ENCODE peak calls at places on chromosome 2, in six cellular contexts. One of them, this sample, is unnamed.

GRCh38 chr2:8310557-8311455 is 371.1 kb upstream of the ID2 start:
- DNase-seq in progenitor cell of endocrine pancreas: no peak
- DNase-seq in WERI-Rb-1: no peak
- DNase-seq in HCT116: no peak
- DNase-seq in glutamatergic neuron: no peak
- DNase-seq in upper lobe of right lung: peak
- DNase-seq in this sample: no peak

GRCh38 chr2:47201224-47201623 is 46.1 kb upstream of the STPG4 start:
- DNase-seq in progenitor cell of endocrine pancreas: no peak
- DNase-seq in WERI-Rb-1: no peak
- DNase-seq in HCT116: no peak
- DNase-seq in glutamatergic neuron: no peak
- DNase-seq in upper lobe of right lung: no peak
- DNase-seq in this sample: peak

GRCh38 chr2:64867253-64867996 is 121.8 kb upstream of the SLC1A4 start:
- DNase-seq in progenitor cell of endocrine pancreas: no peak
- DNase-seq in WERI-Rb-1: no peak
- DNase-seq in HCT116: no peak
- DNase-seq in glutamatergic neuron: no peak
- DNase-seq in upper lobe of right lung: no peak
- DNase-seq in this sample: no peak

GRCh38 chr2:65316072-65316471 is 88.4 kb downstream of the ACTR2 start:
- DNase-seq in progenitor cell of endocrine pancreas: no peak
- DNase-seq in WERI-Rb-1: no peak
- DNase-seq in HCT116: no peak
- DNase-seq in glutamatergic neuron: no peak
- DNase-seq in upper lobe of right lung: no peak
- DNase-seq in this sample: no peak

GRCh38 chr2:228771719-228772254 is 499.3 kb downstream of the PID1 start:
- DNase-seq in progenitor cell of endocrine pancreas: no peak
- DNase-seq in WERI-Rb-1: no peak
- DNase-seq in HCT116: no peak
- DNase-seq in glutamatergic neuron: no peak
- DNase-seq in upper lobe of right lung: no peak
- DNase-seq in this sample: peak

GRCh38 chr2:233470007-233470687 is 96.4 kb downstream of the USP40 start:
- DNase-seq in progenitor cell of endocrine pancreas: no peak
- DNase-seq in WERI-Rb-1: peak
- DNase-seq in HCT116: no peak
- DNase-seq in glutamatergic neuron: peak
- DNase-seq in upper lobe of right lung: peak
- DNase-seq in this sample: peak

GRCh38 chr2:18829976-18830375 is 240.6 kb upstream of the NT5C1B start:
- DNase-seq in progenitor cell of endocrine pancreas: no peak
- DNase-seq in WERI-Rb-1: no peak
- DNase-seq in HCT116: no peak
- DNase-seq in glutamatergic neuron: no peak
- DNase-seq in upper lobe of right lung: no peak
- DNase-seq in this sample: peak

GRCh38 chr2:159788218-159788617 is 9.8 kb downstream of the CD302 start:
- DNase-seq in progenitor cell of endocrine pancreas: no peak
- DNase-seq in WERI-Rb-1: no peak
- DNase-seq in HCT116: no peak
- DNase-seq in glutamatergic neuron: no peak
- DNase-seq in upper lobe of right lung: no peak
- DNase-seq in this sample: no peak

GRCh38 chr2:209556354-209556961 is 132.6 kb downstream of the MAP2 start:
- DNase-seq in progenitor cell of endocrine pancreas: no peak
- DNase-seq in WERI-Rb-1: peak
- DNase-seq in HCT116: peak
- DNase-seq in glutamatergic neuron: no peak
- DNase-seq in upper lobe of right lung: no peak
- DNase-seq in this sample: peak

GRCh38 chr2:10894264-10894935 is 17.3 kb upstream of the KCNF1 start:
- DNase-seq in progenitor cell of endocrine pancreas: no peak
- DNase-seq in WERI-Rb-1: peak
- DNase-seq in HCT116: no peak
- DNase-seq in glutamatergic neuron: no peak
- DNase-seq in upper lobe of right lung: no peak
- DNase-seq in this sample: no peak
- TF ChIP-seq CTCF in progenitor cell of endocrine pancreas: peak
- TF ChIP-seq CTCF in WERI-Rb-1: peak
- TF ChIP-seq CTCF in HCT116: no peak
- TF ChIP-seq CTCF in glutamatergic neuron: no peak
- TF ChIP-seq CTCF in upper lobe of right lung: no peak
- TF ChIP-seq CTCF in this sample: no peak

DNA sequence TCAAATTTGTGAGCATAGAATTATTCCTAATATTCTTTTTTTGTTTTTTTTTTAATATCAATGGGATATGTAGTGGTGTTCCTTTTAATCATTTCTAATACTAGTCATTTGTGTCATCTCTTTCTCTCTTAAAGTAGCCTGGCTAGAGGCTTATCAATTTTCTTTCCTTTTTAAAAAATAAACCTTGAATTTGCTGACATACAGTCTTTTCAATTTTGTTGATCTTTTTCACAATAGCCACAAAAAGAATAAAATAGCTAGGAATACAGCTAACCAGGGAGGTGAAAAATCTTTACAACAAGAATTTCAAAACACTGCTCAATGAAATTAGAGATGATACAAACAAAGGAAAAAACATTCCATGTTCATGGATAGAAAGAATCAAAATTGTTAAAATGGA is 192.6 kb downstream of the ARL6IP6 start:
- DNase-seq in progenitor cell of endocrine pancreas: no peak
- DNase-seq in WERI-Rb-1: no peak
- DNase-seq in HCT116: no peak
- DNase-seq in glutamatergic neuron: no peak
- DNase-seq in upper lobe of right lung: no peak
- DNase-seq in this sample: no peak
- TF ChIP-seq CTCF in progenitor cell of endocrine pancreas: no peak
- TF ChIP-seq CTCF in WERI-Rb-1: no peak
- TF ChIP-seq CTCF in HCT116: no peak
- TF ChIP-seq CTCF in glutamatergic neuron: no peak
- TF ChIP-seq CTCF in upper lobe of right lung: no peak
- TF ChIP-seq CTCF in this sample: no peak

GRCh38 chr2:44623622-44624351 is 262.0 kb downstream of the CAMKMT start:
- DNase-seq in progenitor cell of endocrine pancreas: no peak
- DNase-seq in WERI-Rb-1: no peak
- DNase-seq in HCT116: no peak
- DNase-seq in glutamatergic neuron: no peak
- DNase-seq in upper lobe of right lung: no peak
- DNase-seq in this sample: no peak
- TF ChIP-seq CTCF in progenitor cell of endocrine pancreas: peak
- TF ChIP-seq CTCF in WERI-Rb-1: no peak
- TF ChIP-seq CTCF in HCT116: no peak
- TF ChIP-seq CTCF in glutamatergic neuron: peak
- TF ChIP-seq CTCF in upper lobe of right lung: no peak
- TF ChIP-seq CTCF in this sample: peak

DNA sequence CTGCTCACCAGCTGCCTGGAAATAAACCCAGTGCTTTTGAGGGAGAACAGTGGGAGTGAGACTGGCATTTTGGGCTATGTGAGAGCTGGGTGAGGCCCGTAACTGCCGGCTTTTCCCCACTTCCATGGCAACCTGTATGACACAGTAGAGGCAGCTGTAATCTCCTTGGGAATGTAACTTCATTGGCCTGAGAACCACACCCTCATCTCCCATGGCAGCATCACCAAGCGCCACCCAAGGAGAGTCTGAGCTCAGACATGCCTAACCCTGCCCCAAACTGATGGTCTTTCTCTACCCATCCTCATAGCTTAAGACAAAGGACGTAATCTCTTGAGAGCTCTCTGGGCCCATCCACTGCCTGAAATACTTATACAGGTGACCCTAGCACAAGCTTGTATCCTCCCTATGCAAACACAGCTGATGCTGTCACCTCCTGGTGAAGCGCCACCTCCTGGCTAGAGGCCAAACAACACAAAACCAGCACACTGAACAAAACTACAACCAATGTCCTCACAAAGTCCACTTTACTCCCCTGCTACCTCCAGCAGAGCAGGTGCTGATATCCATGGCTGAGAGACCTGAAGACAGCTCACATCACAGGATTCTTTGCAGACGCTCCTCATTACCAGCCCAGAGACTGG is 763.4 kb upstream of the NRXN1 start:
- DNase-seq in progenitor cell of endocrine pancreas: no peak
- DNase-seq in WERI-Rb-1: peak
- DNase-seq in HCT116: peak
- DNase-seq in glutamatergic neuron: peak
- DNase-seq in upper lobe of right lung: no peak
- DNase-seq in this sample: peak
- TF ChIP-seq CTCF in progenitor cell of endocrine pancreas: peak
- TF ChIP-seq CTCF in WERI-Rb-1: peak
- TF ChIP-seq CTCF in HCT116: peak
- TF ChIP-seq CTCF in glutamatergic neuron: peak
- TF ChIP-seq CTCF in upper lobe of right lung: no peak
- TF ChIP-seq CTCF in this sample: no peak

GRCh38 chr2:163687213-163687612 is 48.6 kb downstream of the FIGN start:
- DNase-seq in progenitor cell of endocrine pancreas: no peak
- DNase-seq in WERI-Rb-1: no peak
- DNase-seq in HCT116: no peak
- DNase-seq in glutamatergic neuron: no peak
- DNase-seq in upper lobe of right lung: no peak
- DNase-seq in this sample: no peak

GRCh38 chr2:163681765-163682164 is 54.0 kb downstream of the FIGN start:
- DNase-seq in progenitor cell of endocrine pancreas: no peak
- DNase-seq in WERI-Rb-1: no peak
- DNase-seq in HCT116: no peak
- DNase-seq in glutamatergic neuron: no peak
- DNase-seq in upper lobe of right lung: no peak
- DNase-seq in this sample: no peak

GRCh38 chr2:163686289-163686688 is 49.5 kb downstream of the FIGN start:
- DNase-seq in progenitor cell of endocrine pancreas: no peak
- DNase-seq in WERI-Rb-1: no peak
- DNase-seq in HCT116: no peak
- DNase-seq in glutamatergic neuron: no peak
- DNase-seq in upper lobe of right lung: no peak
- DNase-seq in this sample: no peak

GRCh38 chr2:163682695-163683094 is 53.1 kb downstream of the FIGN start:
- DNase-seq in progenitor cell of endocrine pancreas: no peak
- DNase-seq in WERI-Rb-1: no peak
- DNase-seq in HCT116: no peak
- DNase-seq in glutamatergic neuron: no peak
- DNase-seq in upper lobe of right lung: no peak
- DNase-seq in this sample: peak
- TF ChIP-seq CTCF in progenitor cell of endocrine pancreas: no peak
- TF ChIP-seq CTCF in WERI-Rb-1: no peak
- TF ChIP-seq CTCF in HCT116: no peak
- TF ChIP-seq CTCF in glutamatergic neuron: peak
- TF ChIP-seq CTCF in upper lobe of right lung: peak
- TF ChIP-seq CTCF in this sample: peak

DNA sequence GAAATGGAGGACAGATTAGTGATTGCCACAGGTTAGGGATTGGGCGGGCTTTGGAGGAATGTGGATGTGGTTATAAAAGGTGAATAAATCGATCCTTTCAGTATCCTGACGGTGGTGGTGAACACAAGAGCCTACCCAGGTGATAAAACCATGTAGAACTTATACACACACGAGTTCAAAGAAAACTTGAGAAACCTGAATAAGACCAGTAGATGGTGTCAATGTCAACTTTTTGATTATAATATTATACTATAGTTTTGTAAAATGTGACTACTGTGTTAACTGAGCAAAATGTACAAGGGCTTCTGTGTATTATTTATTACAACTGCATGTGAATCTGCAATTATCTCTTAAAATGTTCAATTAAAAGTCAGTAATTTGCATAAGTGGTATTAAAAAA is 136.3 kb downstream of the ERBB4 start:
- DNase-seq in progenitor cell of endocrine pancreas: no peak
- DNase-seq in WERI-Rb-1: no peak
- DNase-seq in HCT116: no peak
- DNase-seq in glutamatergic neuron: no peak
- DNase-seq in upper lobe of right lung: no peak
- DNase-seq in this sample: no peak
- TF ChIP-seq CTCF in progenitor cell of endocrine pancreas: no peak
- TF ChIP-seq CTCF in WERI-Rb-1: no peak
- TF ChIP-seq CTCF in HCT116: no peak
- TF ChIP-seq CTCF in glutamatergic neuron: no peak
- TF ChIP-seq CTCF in upper lobe of right lung: no peak
- TF ChIP-seq CTCF in this sample: no peak

DNA sequence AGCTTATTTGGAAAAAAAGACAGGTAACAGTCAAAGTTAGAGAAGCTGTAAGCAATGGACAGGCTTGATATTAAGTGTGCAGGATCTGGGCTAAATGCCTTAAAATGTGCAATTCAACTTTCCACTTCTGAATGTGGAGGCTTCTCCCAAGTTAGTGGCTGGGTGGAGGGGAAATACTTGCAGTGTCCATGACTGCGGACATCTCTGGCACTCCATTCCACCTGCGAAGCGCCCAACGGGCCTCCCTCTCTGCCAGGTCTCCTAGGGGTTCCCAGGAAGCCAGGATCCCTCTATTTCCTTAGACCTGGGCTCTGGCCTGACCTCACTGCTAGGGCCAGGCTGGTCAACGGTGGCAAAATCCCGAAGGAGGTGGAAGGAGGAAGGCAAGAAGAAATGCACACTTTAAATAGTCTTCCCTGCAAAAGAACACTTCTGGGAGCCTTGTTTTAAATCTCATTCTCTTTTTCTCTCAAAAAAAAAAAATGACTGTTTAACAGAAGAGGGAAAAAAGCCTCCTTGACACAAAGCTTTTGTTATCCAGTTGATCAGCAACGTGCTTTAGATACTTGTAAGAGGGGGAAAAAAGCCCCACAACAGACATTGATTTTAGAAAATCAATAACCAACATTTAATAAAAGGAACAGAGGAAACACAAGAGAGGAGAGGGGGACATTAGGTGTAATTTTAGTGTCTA is 5.0 kb downstream of the ZEB2 start:
- DNase-seq in progenitor cell of endocrine pancreas: no peak
- DNase-seq in WERI-Rb-1: no peak
- DNase-seq in HCT116: no peak
- DNase-seq in glutamatergic neuron: peak
- DNase-seq in upper lobe of right lung: no peak
- DNase-seq in this sample: peak
- TF ChIP-seq CTCF in progenitor cell of endocrine pancreas: no peak
- TF ChIP-seq CTCF in WERI-Rb-1: no peak
- TF ChIP-seq CTCF in HCT116: no peak
- TF ChIP-seq CTCF in glutamatergic neuron: no peak
- TF ChIP-seq CTCF in upper lobe of right lung: no peak
- TF ChIP-seq CTCF in this sample: no peak

GRCh38 chr2:102597788-102598187 is 21.6 kb upstream of the SLC9A2 start:
- DNase-seq in progenitor cell of endocrine pancreas: no peak
- DNase-seq in WERI-Rb-1: no peak
- DNase-seq in HCT116: no peak
- DNase-seq in glutamatergic neuron: no peak
- DNase-seq in upper lobe of right lung: no peak
- DNase-seq in this sample: no peak
- TF ChIP-seq CTCF in progenitor cell of endocrine pancreas: no peak
- TF ChIP-seq CTCF in WERI-Rb-1: no peak
- TF ChIP-seq CTCF in HCT116: no peak
- TF ChIP-seq CTCF in glutamatergic neuron: no peak
- TF ChIP-seq CTCF in upper lobe of right lung: no peak
- TF ChIP-seq CTCF in this sample: no peak

GRCh38 chr2:78465707-78466106 is 559.8 kb upstream of the REG3G start:
- DNase-seq in progenitor cell of endocrine pancreas: no peak
- DNase-seq in WERI-Rb-1: no peak
- DNase-seq in HCT116: no peak
- DNase-seq in glutamatergic neuron: no peak
- DNase-seq in upper lobe of right lung: no peak
- DNase-seq in this sample: no peak
- TF ChIP-seq CTCF in progenitor cell of endocrine pancreas: no peak
- TF ChIP-seq CTCF in WERI-Rb-1: no peak
- TF ChIP-seq CTCF in HCT116: no peak
- TF ChIP-seq CTCF in glutamatergic neuron: no peak
- TF ChIP-seq CTCF in upper lobe of right lung: no peak
- TF ChIP-seq CTCF in this sample: no peak

GRCh38 chr2:32741575-32741974 is 113.7 kb downstream of the TTC27 start:
- DNase-seq in progenitor cell of endocrine pancreas: no peak
- DNase-seq in WERI-Rb-1: no peak
- DNase-seq in HCT116: no peak
- DNase-seq in glutamatergic neuron: no peak
- DNase-seq in upper lobe of right lung: no peak
- DNase-seq in this sample: no peak
- TF ChIP-seq CTCF in progenitor cell of endocrine pancreas: no peak
- TF ChIP-seq CTCF in WERI-Rb-1: no peak
- TF ChIP-seq CTCF in HCT116: no peak
- TF ChIP-seq CTCF in glutamatergic neuron: no peak
- TF ChIP-seq CTCF in upper lobe of right lung: no peak
- TF ChIP-seq CTCF in this sample: no peak

This sample was measured in fibroblast of villous mesenchyme.